ENCODE peak calls at places on chromosomes 4 and X, in eight cellular contexts. R is Caco-2; E is MCF 10A; A is breast epithelium; Q is NCI-H524; T is activated CD8-positive, alpha-beta memory T cell treated with anti-CD3 and anti-CD28 coated beads, Interleukin-2, amount 50 U/mL, for 48 hours; N is PC-9; S is fibroblast of the aortic adventitia. B is an unnamed sample.

GRCh38 chr4:153296424-153296823 is 48.1 kb upstream of the MND1 start:
- DNase-seq in R (no peak), S (peak), T (no peak), A (no peak), N (no peak), E (no peak), Q (no peak), B (no peak)

GRCh38 chrX:110055616-110056015 is 52.7 kb downstream of the TMEM164 start:
- DNase-seq in T (no peak), N (no peak), R (no peak), A (no peak), S (no peak), E (no peak), Q (no peak), B (no peak)

GRCh38 chr4:74365761-74366160 is 816 bp downstream of the EREG start:
- DNase-seq in R (peak), A (no peak), N (no peak), Q (peak), S (no peak), T (no peak), E (peak), B (no peak)

GRCh38 chr4:1191621-1192020 is 19.2 kb upstream of the SPON2 start:
- DNase-seq in Q (no peak), R (no peak), N (no peak), T (no peak), S (no peak), E (no peak), A (no peak), B (no peak)

GRCh38 chr4:8582941-8583654 is 2.9 kb downstream of the GPR78 start:
- DNase-seq in A (no peak), E (no peak), Q (no peak), N (no peak), S (no peak), R (no peak), T (no peak), B (no peak)

GRCh38 chr4:54085284-54085683 is 14.7 kb upstream of the GSX2 start:
- DNase-seq in Q (no peak), S (peak), A (peak), R (no peak), N (peak), E (peak), T (no peak), B (no peak)

GRCh38 chrX:102988517-102988916 is 51.4 kb downstream of the RAB40AL start:
- DNase-seq in R (no peak), S (no peak), T (no peak), E (no peak), A (no peak), N (no peak), Q (no peak), B (no peak)

GRCh38 chrX:66110112-66110511 is 53.9 kb upstream of the HEPH start:
- DNase-seq in N (no peak), A (no peak), R (peak), T (no peak), Q (peak), E (peak), S (peak), B (peak)

GRCh38 chr4:142282870-142283431 is 563.1 kb downstream of the INPP4B start:
- DNase-seq in N (no peak), E (peak), Q (no peak), S (peak), T (no peak), R (peak), A (no peak), B (peak)

GRCh38 chr4:123352240-123352945 is 44.2 kb upstream of the SPRY1 start:
- DNase-seq in T (no peak), S (peak), E (peak), A (peak), Q (no peak), N (no peak), R (no peak), B (no peak)

GRCh38 chr4:2797545-2798305 is 4.8 kb downstream of the SH3BP2 start:
- DNase-seq in A (no peak), Q (no peak), E (no peak), N (no peak), R (no peak), S (no peak), T (peak), B (peak)

GRCh38 chr4:37770016-37770415 is 56.5 kb upstream of the PGM2 start:
- DNase-seq in N (no peak), E (no peak), T (no peak), A (no peak), S (peak), R (no peak), Q (no peak), B (no peak)

GRCh38 chr4:159390648-159391047 is 287.8 kb downstream of the RAPGEF2 start:
- DNase-seq in S (peak), Q (no peak), N (peak), A (no peak), R (no peak), E (peak), T (no peak), B (peak)

GRCh38 chrX:42944381-42944998 is 166.5 kb upstream of the PPP1R2C start:
- DNase-seq in R (no peak), S (no peak), E (no peak), N (no peak), A (no peak), T (no peak), Q (no peak), B (no peak)

GRCh38 chr4:126627255-126627654 is 1005.5 kb upstream of the INTU start:
- DNase-seq in E (peak), S (peak), R (peak), Q (peak), T (no peak), N (no peak), A (no peak), B (peak)

GRCh38 chrX:40176256-40176978 is 78.7 kb upstream of the BCOR start:
- DNase-seq in Q (peak), N (no peak), T (peak), E (no peak), R (peak), A (no peak), S (no peak), B (no peak)

GRCh38 chr4:630661-631060 is 5.3 kb downstream of the PDE6B start:
- DNase-seq in T (no peak), R (no peak), N (no peak), Q (no peak), S (no peak), E (no peak), A (no peak), B (no peak)

GRCh38 chr4:122744229-122744628 is 11.7 kb downstream of the BBS12 start:
- DNase-seq in A (peak), Q (no peak), T (no peak), N (peak), R (peak), E (peak), S (peak), B (peak)

GRCh38 chrX:111869639-111870034 is 6.3 kb upstream of the TRPC5OS start:
- DNase-seq in R (peak), E (peak), N (peak), T (no peak), S (peak), A (peak), Q (peak), B (peak)

GRCh38 chr4:173415885-173416658 is 17.2 kb upstream of the SCRG1 start:
- DNase-seq in E (peak), T (no peak), S (no peak), A (peak), R (no peak), N (no peak), Q (no peak), B (peak)

GRCh38 chr4:130210871-130211270 is 1114.9 kb downstream of the C4orf33 start:
- DNase-seq in N (no peak), R (no peak), T (no peak), S (peak), E (peak), Q (no peak), A (no peak), B (no peak)

B was measured in Kasumi-1.